ENCODE peak calls at places on chromosome 11, in six cellular contexts. W, L, T, K, I and M are unnamed samples.
A peak's percentile ranks its signal among the peaks of the same experiment; 100 is the strongest.

GRCh38 chr11:46916669-46917108 is 1.7 kb downstream of the LRP4 start:
- DNase-seq in T (no peak), W (no peak), L (peak; percentile 29), I (no peak), K (peak; percentile 72), M (peak; percentile 88)

GRCh38 chr11:76947790-76948189 is 86.4 kb upstream of the B3GNT6 start:
- DNase-seq in I (no peak), T (no peak), L (no peak), K (no peak), W (no peak), M (no peak)

GRCh38 chr11:92384807-92385206 is 160.2 kb downstream of the FAT3 start:
- DNase-seq in K (no peak), T (no peak), W (no peak), L (no peak), I (no peak), M (no peak)

GRCh38 chr11:75781296-75781695 is 12.7 kb downstream of the DGAT2 start:
- DNase-seq in K (no peak), T (no peak), I (no peak), W (no peak), L (no peak), M (no peak)

GRCh38 chr11:102267602-102268001 is 49.7 kb upstream of the BIRC3 start:
- DNase-seq in T (no peak), W (no peak), L (peak; percentile 63), K (peak; percentile 34), I (no peak), M (no peak)

GRCh38 chr11:65915821-65916251 is 3.0 kb downstream of the C11orf68 start:
- DNase-seq in L (peak; percentile 99), W (peak; percentile 94), T (no peak), I (peak; percentile 90), K (peak; percentile 96), M (peak; percentile 97)

GRCh38 chr11:73228268-73229134 is 10.4 kb downstream of the P2RY2 start:
- DNase-seq in W (no peak), I (no peak), L (no peak), T (no peak), K (peak; percentile 6), M (no peak)

GRCh38 chr11:125201525-125202121 is 37.1 kb downstream of the PKNOX2 start:
- DNase-seq in K (no peak), L (peak; percentile 40), I (peak; percentile 73), W (no peak), T (no peak), M (no peak)

GRCh38 chr11:100980156-100980555 is 149.5 kb downstream of the PGR start:
- DNase-seq in W (no peak), K (no peak), T (no peak), I (no peak), L (no peak), M (no peak)